ENCODE peak calls at places on chromosomes 13 and 19, in eight cellular contexts. N, R, Y, T, B, U, Q and K are unnamed samples. For H3K4me1, the result is how much of the 10 kb centered on the place peaks cover.

GRCh38 chr19:56105090-56105701 is 15.9 kb downstream of the ZNF787 start:
- DNase-seq in T (peak), B (peak), Q (peak), N (peak), U (no peak), Y (peak), R (peak), K (peak)

GRCh38 chr13:114235697-114236096 is 1.0 kb downstream of the CDC16 start:
- DNase-seq in N (no peak), T (no peak), R (no peak), Q (peak), U (no peak), B (no peak), Y (no peak), K (no peak)

GRCh38 chr13:72507394-72508199 is 219.8 kb downstream of the MZT1 start:
- DNase-seq in U (no peak), T (no peak), B (no peak), Y (no peak), N (no peak), R (no peak), Q (no peak), K (no peak)

GRCh38 chr13:44141213-44141724 is 232.4 kb upstream of the SERP2 start:
- DNase-seq in T (peak), R (no peak), U (no peak), B (peak), Q (no peak), N (no peak), Y (no peak), K (no peak)

GRCh38 chr13:47397739-47398138 is 500.9 kb upstream of the HTR2A start:
- DNase-seq in Q (no peak), U (no peak), R (no peak), N (no peak), T (no peak), Y (peak), B (no peak), K (no peak)

GRCh38 chr19:31553844-31554215 is 204.6 kb upstream of the TSHZ3 start:
- DNase-seq in Y (no peak), Q (no peak), B (no peak), N (no peak), R (no peak), U (no peak), T (no peak), K (no peak)

GRCh38 chr19:16368385-16369305 is 44.0 kb downstream of the KLF2 start:
- DNase-seq in N (no peak), T (peak), B (peak), Q (no peak), Y (no peak), R (no peak), U (no peak), K (peak)

GRCh38 chr19:11160119-11160768 is 4.7 kb upstream of the SPC24 start:
- DNase-seq in T (no peak), N (no peak), B (no peak), U (no peak), Q (peak), R (no peak), Y (peak), K (no peak)

GRCh38 chr13:37747071-37747612 is 122.4 kb downstream of the TRPC4 start:
- DNase-seq in R (no peak), U (no peak), B (no peak), Q (peak), N (no peak), Y (peak), T (no peak), K (no peak)

GRCh38 chr13:65456150-65456912 is 1773.8 kb downstream of the PCDH9 start:
- DNase-seq in B (no peak), Y (peak), N (no peak), T (no peak), U (no peak), R (no peak), Q (no peak), K (no peak)

GRCh38 chr13:100544866-100545683 is 43.5 kb downstream of the GGACT start:
- DNase-seq in Q (peak), T (peak), N (peak), U (no peak), Y (no peak), R (peak), B (no peak), K (peak)

GRCh38 chr19:58330458-58330857 is 3.7 kb downstream of the ZSCAN22 start:
- DNase-seq in B (no peak), T (no peak), U (no peak), N (no peak), Q (peak), R (no peak), Y (peak), K (peak)

GRCh38 chr19:6737284-6737872 is at the start of gene GPR108:
- DNase-seq in Y (peak), U (peak), R (peak), B (peak), Q (peak), T (peak), N (peak), K (peak)

GRCh38 chr13:51793570-51794273 is 10.2 kb downstream of the DHRS12 start:
- DNase-seq in Y (peak), T (no peak), R (no peak), B (no peak), Q (peak), U (no peak), N (peak), K (no peak)

GRCh38 chr13:106348032-106348431 is 187.4 kb downstream of the EFNB2 start:
- DNase-seq in B (no peak), T (no peak), U (no peak), Y (peak), N (no peak), Q (peak), R (no peak), K (no peak)

GRCh38 chr13:32445461-32445860 is 17.5 kb upstream of the N4BP2L1 start:
- DNase-seq in Y (no peak), N (no peak), T (no peak), Q (no peak), U (no peak), R (no peak), B (no peak), K (no peak)

GRCh38 chr13:26656919-26657318 is 99.4 kb downstream of the WASF3 start:
- DNase-seq in N (no peak), Y (peak), B (no peak), T (no peak), Q (no peak), R (no peak), U (no peak), K (no peak)

GRCh38 chr19:54481326-54481930 is 8.3 kb upstream of the CDC42EP5 start:
- DNase-seq in T (no peak), Q (peak), B (no peak), N (no peak), Y (peak), U (no peak), R (no peak), K (peak)

GRCh38 chr13:33369073-33369472 is 83.5 kb upstream of the STARD13 start:
- DNase-seq in Q (no peak), U (no peak), R (no peak), N (no peak), B (no peak), T (no peak), Y (no peak), K (no peak)

GRCh38 chr13:26017196-26017921 is 34.5 kb downstream of the SHISA2 start:
- DNase-seq in U (no peak), Q (no peak), Y (no peak), B (no peak), N (no peak), T (peak), R (no peak), K (no peak)

GRCh38 chr19:44712864-44713515 is 14.0 kb downstream of the CEACAM16 start:
- DNase-seq in Y (no peak), T (no peak), U (no peak), B (no peak), N (no peak), Q (no peak), R (no peak), K (no peak)

GRCh38 chr13:27599096-27599495 is 21.2 kb downstream of the LNX2 start:
- DNase-seq in U (no peak), Y (no peak), R (no peak), B (no peak), T (no peak), N (no peak), Q (no peak), K (no peak)

GRCh38 chr13:87671824-87672603 is 843 bp downstream of the SLITRK5 start:
- DNase-seq in Y (no peak), N (no peak), T (no peak), U (no peak), Q (no peak), R (no peak), B (no peak), K (peak)

GRCh38 chr13:84821261-84821660 is 939.0 kb upstream of the SLITRK1 start:
- DNase-seq in T (no peak), R (no peak), N (no peak), Q (no peak), Y (no peak), B (no peak), U (no peak), K (no peak)

GRCh38 chr19:661427-662196 is 1.4 kb downstream of the RNF126 start:
- DNase-seq in Q (no peak), Y (no peak), U (no peak), B (peak), T (no peak), R (no peak), N (no peak), K (no peak)

GRCh38 chr13:112973577-112973951 is 4.5 kb downstream of the MCF2L start:
- DNase-seq in T (peak), B (no peak), R (peak), Q (no peak), N (no peak), Y (no peak), U (no peak), K (peak)

GRCh38 chr13:97339019-97339988 is 94.7 kb upstream of the RAP2A start:
- DNase-seq in N (no peak), R (peak), Y (peak), Q (no peak), T (no peak), B (no peak), U (no peak), K (peak)

GRCh38 chr19:47485210-47485609 is 1.2 kb upstream of the KPTN start:
- DNase-seq in B (no peak), U (no peak), R (no peak), Y (no peak), N (no peak), T (no peak), Q (no peak), K (no peak)

GRCh38 chr19:11179716-11180297 is 17.5 kb downstream of the KANK2 start:
- DNase-seq in N (no peak), B (no peak), Q (peak), T (no peak), U (no peak), Y (no peak), R (no peak), K (no peak)

GRCh38 chr19:42794751-42795150 is 29.3 kb upstream of the PSG8 start:
- DNase-seq in N (no peak), Y (peak), B (no peak), T (no peak), U (no peak), Q (no peak), R (no peak), K (no peak)

GRCh38 chr13:29713841-29714240 is 118.4 kb upstream of the SLC7A1 start:
- DNase-seq in N (no peak), B (no peak), Q (peak), R (no peak), U (no peak), Y (peak), T (no peak), K (no peak)

GRCh38 chr13:36026556-36026955 is 104.6 kb downstream of the DCLK1 start:
- DNase-seq in B (no peak), Q (no peak), T (no peak), Y (no peak), U (no peak), R (no peak), N (no peak), K (no peak)

GRCh38 chr19:58304748-58305064 is 471 bp upstream of the ERVK3-1 start:
- DNase-seq in N (no peak), U (no peak), R (no peak), Y (no peak), T (no peak), Q (no peak), B (no peak), K (no peak)

GRCh38 chr19:49565261-49565660 is 15.1 kb downstream of the NOSIP start:
- DNase-seq in T (no peak), B (no peak), R (no peak), U (no peak), Q (no peak), N (peak), Y (no peak), K (no peak)
- H3K4me1 ChIP-seq in T (under half), B (half or more), R (under half), U (half or more), Q (under half), N (half or more), Y (under half), K (under half)

GRCh38 chr19:29680447-29680846 is 15.2 kb downstream of the PLEKHF1 start:
- DNase-seq in B (peak), T (peak), R (peak), Y (no peak), U (peak), N (no peak), Q (no peak), K (no peak)
- H3K4me1 ChIP-seq in B (half or more), T (half or more), R (half or more), Y (under half), U (half or more), N (under half), Q (under half), K (under half)

GRCh38 chr19:35792888-35793287 is 17.5 kb downstream of the ARHGAP33 start:
- DNase-seq in U (no peak), R (no peak), Y (no peak), Q (no peak), N (no peak), B (no peak), T (no peak), K (no peak)
- H3K4me1 ChIP-seq in U (under half), R (under half), Y (under half), Q (under half), N (under half), B (under half), T (under half), K (under half)

DNA sequence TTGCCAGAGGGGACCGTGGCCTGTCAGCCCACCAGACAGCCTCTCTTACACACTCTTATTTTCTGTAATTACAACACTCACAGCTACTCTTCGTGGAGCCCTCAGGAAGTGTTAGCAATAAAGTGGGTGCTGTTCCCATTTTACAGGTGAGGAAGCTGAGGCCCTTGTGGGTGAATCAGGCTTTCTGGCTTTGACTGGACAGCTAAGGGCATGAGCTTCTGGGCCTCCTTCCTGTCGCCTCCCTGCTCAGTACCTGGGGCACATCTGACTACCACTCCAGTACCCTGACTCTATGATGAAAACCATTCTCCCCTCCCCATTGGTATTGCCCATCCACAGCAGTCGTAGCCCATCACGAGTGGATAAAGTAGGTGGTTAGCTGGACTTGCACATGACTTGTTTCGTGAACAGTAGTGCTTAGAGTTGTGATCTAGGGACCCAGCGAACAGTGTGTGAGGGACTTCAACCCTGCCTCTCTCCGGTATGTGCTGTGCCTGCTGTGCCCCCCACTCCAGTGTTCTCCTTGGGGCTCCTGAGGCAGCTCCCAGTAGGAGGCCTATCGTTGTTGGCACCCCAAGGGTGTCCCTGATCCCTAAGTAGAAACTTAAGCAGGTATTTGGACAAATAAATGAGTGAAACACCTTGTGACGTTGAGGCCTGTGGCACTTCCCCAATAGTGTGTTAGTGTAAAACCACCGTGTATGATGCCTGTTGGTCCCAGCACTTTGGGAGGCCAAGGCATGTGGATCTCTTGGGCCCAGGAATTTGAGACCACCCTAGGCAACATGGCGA is 38.6 kb downstream of the GATAD2A start:
- DNase-seq in T (no peak), R (no peak), N (no peak), Q (no peak), U (no peak), B (no peak), Y (no peak), K (peak)
- H3K4me1 ChIP-seq in T (under half), R (under half), N (under half), Q (under half), U (under half), B (half or more), Y (under half), K (under half)

GRCh38 chr19:13022111-13022858 is 27.0 kb downstream of the NFIX start:
- DNase-seq in T (peak), N (no peak), Y (peak), Q (no peak), U (no peak), R (peak), B (no peak), K (no peak)
- H3K4me1 ChIP-seq in T (half or more), N (half or more), Y (under half), Q (under half), U (half or more), R (half or more), B (under half), K (under half)

GRCh38 chr13:49213539-49213938 is 6.6 kb upstream of the MLNR start:
- DNase-seq in U (no peak), R (no peak), Y (no peak), B (no peak), T (no peak), N (no peak), Q (no peak), K (no peak)
- H3K4me1 ChIP-seq in U (under half), R (under half), Y (under half), B (under half), T (under half), N (under half), Q (under half), K (under half)

GRCh38 chr19:2170219-2170618 is 6.5 kb downstream of the DOT1L start:
- DNase-seq in N (no peak), Y (no peak), Q (no peak), R (no peak), T (no peak), B (no peak), U (no peak), K (no peak)

GRCh38 chr19:2171349-2172145 is 7.8 kb downstream of the DOT1L start:
- DNase-seq in Q (no peak), U (no peak), B (peak), T (peak), Y (peak), R (peak), N (peak), K (no peak)

GRCh38 chr19:2168619-2169424 is 5.1 kb downstream of the DOT1L start:
- DNase-seq in B (peak), U (peak), Y (peak), T (peak), R (peak), N (peak), Q (peak), K (peak)

GRCh38 chr19:2173388-2173787 is 9.7 kb downstream of the DOT1L start:
- DNase-seq in Y (no peak), Q (no peak), R (no peak), T (no peak), N (no peak), B (no peak), U (no peak), K (no peak)

GRCh38 chr19:2170987-2171348 is 7.2 kb downstream of the DOT1L start:
- DNase-seq in Y (no peak), N (no peak), B (no peak), R (no peak), T (no peak), U (no peak), Q (no peak), K (no peak)
- H3K4me1 ChIP-seq in Y (under half), N (half or more), B (under half), R (half or more), T (half or more), U (half or more), Q (under half), K (under half)

DNA sequence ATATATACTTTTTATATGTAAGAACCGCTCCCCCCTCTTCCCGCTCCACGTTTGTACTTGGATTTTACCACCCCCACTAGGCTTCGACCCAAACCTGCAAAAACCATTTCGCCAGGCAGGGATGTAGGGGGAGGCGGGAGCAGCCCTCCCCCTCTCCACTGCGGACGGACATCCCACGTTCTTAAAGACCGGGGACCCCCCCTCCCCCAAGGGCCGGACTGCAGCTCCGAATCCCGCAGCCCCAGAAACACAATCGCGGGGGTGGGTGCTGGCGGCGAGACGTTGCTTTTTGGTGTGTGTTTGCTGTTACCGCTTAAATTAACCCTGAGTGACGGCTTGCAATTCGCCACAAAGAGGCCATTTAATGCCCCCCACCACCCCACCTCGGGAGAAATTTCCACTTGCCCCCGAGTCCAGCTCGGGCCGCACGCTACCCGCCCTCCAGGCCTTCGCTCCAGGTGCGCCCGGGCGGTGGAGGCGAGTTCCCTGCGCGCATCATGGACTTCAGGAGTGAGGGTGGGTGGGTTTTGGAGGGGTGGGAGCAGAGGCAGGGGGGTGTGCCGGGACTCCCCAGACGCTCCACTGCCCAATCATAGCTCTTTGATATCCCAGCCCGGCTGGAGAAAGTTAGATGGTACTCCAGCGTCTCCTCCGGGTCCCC is 15.8 kb downstream of the NFIX start:
- DNase-seq in Q (no peak), B (no peak), N (no peak), U (no peak), R (no peak), Y (no peak), T (no peak), K (no peak)
- H3K4me1 ChIP-seq in Q (under half), B (under half), N (under half), U (half or more), R (half or more), Y (under half), T (half or more), K (under half)

DNA sequence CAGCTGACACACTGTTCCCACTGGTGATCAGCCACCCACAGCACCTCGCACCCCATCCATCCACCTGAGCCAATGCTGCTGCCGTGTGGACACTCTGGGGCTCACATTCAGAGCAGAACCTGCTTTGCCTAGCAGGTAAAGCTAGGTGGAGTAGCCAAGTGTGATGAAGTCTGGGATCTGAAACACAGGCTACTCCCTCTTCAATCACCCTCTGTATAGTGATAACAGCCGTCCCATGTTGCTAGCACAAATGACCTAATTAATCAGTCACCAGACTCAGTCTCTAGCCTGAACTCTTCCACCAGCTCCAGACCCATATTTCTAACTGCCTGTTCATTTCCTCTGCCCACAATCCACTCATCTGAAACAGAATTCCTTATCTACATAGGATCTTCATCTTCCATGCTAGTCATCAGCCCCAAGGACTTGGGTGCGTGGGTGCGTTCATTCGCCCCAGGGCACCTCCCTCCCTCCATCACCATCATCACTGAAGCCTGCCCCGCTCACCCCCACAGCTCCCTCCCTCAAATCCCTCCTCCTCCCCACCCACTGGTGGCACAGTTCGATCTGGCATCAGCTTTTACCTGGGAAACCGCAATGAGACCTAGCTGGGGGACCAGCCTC is 19.8 kb downstream of the STK24 start:
- DNase-seq in Y (peak), N (no peak), T (no peak), Q (no peak), R (no peak), B (no peak), U (no peak), K (no peak)
- H3K4me1 ChIP-seq in Y (under half), N (under half), T (half or more), Q (under half), R (half or more), B (under half), U (half or more), K (under half)